ENCODE peak calls at places on chromosome 16, in nine cellular contexts. A, T, Z, J, Q, G, I, W and V are unnamed samples.
A peak's percentile ranks its signal among the peaks of the same experiment; 100 is the strongest.

GRCh38 chr16:84905965-84906460 is 86.2 kb downstream of the CRISPLD2 start:
- DNase-seq in A (no peak), T (no peak), Z (no peak), J (no peak), Q (no peak), G (no peak), I (no peak), W (no peak), V (no peak)

GRCh38 chr16:70437017-70437581 is 1.8 kb downstream of the ST3GAL2 start:
- DNase-seq in A (no peak), T (no peak), Z (peak; percentile 97), J (peak; percentile 82), Q (peak; percentile 83), G (no peak), I (peak; percentile 82), W (no peak), V (peak; percentile 87)

GRCh38 chr16:48354877-48355585 is 30.2 kb downstream of the SIAH1 start:
- DNase-seq in A (no peak), T (no peak), Z (no peak), J (no peak), Q (no peak), G (no peak), I (no peak), W (no peak), V (no peak)

GRCh38 chr16:88772871-88773811 is 11.9 kb downstream of the PIEZO1 start:
- DNase-seq in A (peak; percentile 68), T (no peak), Z (peak; percentile 82), J (peak; percentile 96), Q (peak; percentile 92), G (no peak), I (no peak), W (no peak), V (peak; percentile 96)

GRCh38 chr16:10967981-10968380 is 23.6 kb downstream of the CLEC16A start:
- DNase-seq in A (no peak), T (no peak), Z (no peak), J (no peak), Q (no peak), G (no peak), I (no peak), W (no peak), V (no peak)

GRCh38 chr16:23504076-23504452 is 6.2 kb downstream of the GGA2 start:
- DNase-seq in A (peak; percentile 49), T (no peak), Z (peak; percentile 24), J (peak; percentile 63), Q (peak; percentile 60), G (no peak), I (no peak), W (no peak), V (peak; percentile 21)

GRCh38 chr16:1651509-1652342 is 26.4 kb upstream of the JPT2 start:
- DNase-seq in A (no peak), T (no peak), Z (no peak), J (no peak), Q (no peak), G (no peak), I (no peak), W (no peak), V (no peak)

GRCh38 chr16:83994087-83994486 is 26.0 kb downstream of the NECAB2 start:
- DNase-seq in A (no peak), T (no peak), Z (peak; percentile 73), J (peak; percentile 94), Q (peak; percentile 83), G (peak; percentile 46), I (no peak), W (no peak), V (peak; percentile 86)

GRCh38 chr16:74844041-74844826 is 69.6 kb upstream of the FA2H start:
- DNase-seq in A (no peak), T (no peak), Z (no peak), J (no peak), Q (no peak), G (no peak), I (no peak), W (no peak), V (peak; percentile 7)

GRCh38 chr16:67542464-67542863 is 13.8 kb downstream of the RIPOR1 start:
- DNase-seq in A (peak; percentile 75), T (peak; percentile 79), Z (peak; percentile 76), J (peak; percentile 91), Q (no peak), G (peak; percentile 23), I (peak; percentile 32), W (peak; percentile 69), V (peak; percentile 80)

GRCh38 chr16:53129281-53130192 is 74.7 kb downstream of the CHD9 start:
- DNase-seq in A (no peak), T (no peak), Z (peak; percentile 19), J (no peak), Q (no peak), G (no peak), I (peak; percentile 45), W (no peak), V (peak; percentile 17)

GRCh38 chr16:75256871-75257343 is 5.5 kb upstream of the BCAR1 start:
- DNase-seq in A (peak; percentile 66), T (no peak), Z (no peak), J (peak; percentile 90), Q (no peak), G (no peak), I (no peak), W (no peak), V (peak; percentile 49)

GRCh38 chr16:49376206-49376605 is 2.6 kb downstream of the C16orf78 start:
- DNase-seq in A (no peak), T (no peak), Z (no peak), J (no peak), Q (no peak), G (no peak), I (no peak), W (no peak), V (no peak)

GRCh38 chr16:12896562-12896961 is 4.8 kb upstream of the SHISA9 start:
- DNase-seq in A (no peak), T (no peak), Z (peak; percentile 49), J (peak; percentile 15), Q (peak; percentile 17), G (no peak), I (peak; percentile 90), W (peak; percentile 9), V (peak; percentile 10)

GRCh38 chr16:51048544-51048943 is 102.5 kb downstream of the SALL1 start:
- DNase-seq in A (no peak), T (no peak), Z (peak; percentile 75), J (peak; percentile 30), Q (no peak), G (peak; percentile 4), I (no peak), W (no peak), V (peak; percentile 18)

GRCh38 chr16:65314246-65315003 is 192.6 kb upstream of the CDH11 start:
- DNase-seq in A (no peak), T (no peak), Z (peak; percentile 81), J (peak; percentile 61), Q (no peak), G (no peak), I (no peak), W (no peak), V (peak; percentile 79)

GRCh38 chr16:67268136-67268579 is 11.2 kb upstream of the PLEKHG4 start:
- DNase-seq in A (peak; percentile 85), T (no peak), Z (peak; percentile 96), J (peak; percentile 88), Q (peak; percentile 86), G (no peak), I (no peak), W (no peak), V (peak; percentile 95)

GRCh38 chr16:17053536-17054160 is 417.1 kb downstream of the XYLT1 start:
- DNase-seq in A (no peak), T (no peak), Z (no peak), J (no peak), Q (no peak), G (no peak), I (peak; percentile 46), W (no peak), V (no peak)

GRCh38 chr16:68764866-68765265 is 27.8 kb downstream of the CDH1 start:
- DNase-seq in A (no peak), T (no peak), Z (no peak), J (no peak), Q (no peak), G (no peak), I (no peak), W (no peak), V (no peak)

GRCh38 chr16:14485131-14485551 is 144.9 kb downstream of the PARN start:
- DNase-seq in A (no peak), T (no peak), Z (no peak), J (no peak), Q (no peak), G (no peak), I (no peak), W (no peak), V (peak; percentile 32)

GRCh38 chr16:88753191-88753590 is 31.8 kb downstream of the PIEZO1 start:
- DNase-seq in A (no peak), T (no peak), Z (no peak), J (no peak), Q (no peak), G (no peak), I (no peak), W (no peak), V (no peak)

GRCh38 chr16:87056083-87056482 is 261.1 kb downstream of the C16orf95 start:
- DNase-seq in A (no peak), T (no peak), Z (peak; percentile 37), J (peak; percentile 33), Q (no peak), G (no peak), I (no peak), W (no peak), V (peak; percentile 21)

GRCh38 chr16:14505846-14506245 is 124.2 kb downstream of the PARN start:
- DNase-seq in A (no peak), T (no peak), Z (no peak), J (no peak), Q (no peak), G (no peak), I (no peak), W (no peak), V (no peak)

GRCh38 chr16:81830845-81831600 is 51.9 kb downstream of the PLCG2 start:
- DNase-seq in A (no peak), T (no peak), Z (no peak), J (no peak), Q (no peak), G (no peak), I (no peak), W (no peak), V (no peak)

GRCh38 chr16:46691720-46692119 is 2.3 kb downstream of the ORC6 start:
- DNase-seq in A (no peak), T (no peak), Z (no peak), J (no peak), Q (no peak), G (no peak), I (no peak), W (no peak), V (no peak)

GRCh38 chr16:80526418-80527061 is 14.3 kb upstream of the DYNLRB2 start:
- DNase-seq in A (peak; percentile 28), T (peak; percentile 40), Z (peak; percentile 50), J (peak; percentile 67), Q (peak; percentile 26), G (peak; percentile 6), I (peak; percentile 82), W (peak; percentile 58), V (peak; percentile 53)

GRCh38 chr16:84940670-84941551 is 70.4 kb downstream of the ZDHHC7 start:
- DNase-seq in A (no peak), T (no peak), Z (peak; percentile 71), J (peak; percentile 81), Q (peak; percentile 62), G (no peak), I (no peak), W (no peak), V (peak; percentile 46)

GRCh38 chr16:24018485-24018884 is 182.7 kb downstream of the PRKCB start:
- DNase-seq in A (no peak), T (no peak), Z (no peak), J (no peak), Q (no peak), G (no peak), I (no peak), W (no peak), V (no peak)

GRCh38 chr16:50096791-50097190 is 31.0 kb downstream of the HEATR3 start:
- DNase-seq in A (no peak), T (no peak), Z (peak; percentile 86), J (peak; percentile 82), Q (peak; percentile 60), G (no peak), I (no peak), W (no peak), V (peak; percentile 90)

GRCh38 chr16:87619360-87620200 is 17.3 kb downstream of the JPH3 start:
- DNase-seq in A (no peak), T (no peak), Z (no peak), J (no peak), Q (no peak), G (no peak), I (no peak), W (no peak), V (no peak)

GRCh38 chr16:89242795-89243200 is 25.3 kb downstream of the ZNF778 start:
- DNase-seq in A (no peak), T (no peak), Z (no peak), J (no peak), Q (no peak), G (no peak), I (peak; percentile 34), W (no peak), V (no peak)